ENCODE peak calls at places on chromosomes 2 and 18, in five cellular contexts. N is fibroblast of lung, C is SK-N-SH, M is tibial artery, E is PC-9. P is an unnamed sample.

GRCh38 chr2:41600460-41600859 is 447.4 kb upstream of the PKDCC start:
- DNase-seq in C (no peak), N (peak; percentile 25), E (no peak), M (no peak), P (no peak)

GRCh38 chr2:122514451-122514996 is 759.1 kb downstream of the TSN start:
- DNase-seq in E (no peak), M (no peak), C (no peak), N (peak; percentile 26), P (no peak)

GRCh38 chr2:47072018-47072691 is 83.0 kb downstream of the STPG4 start:
- DNase-seq in E (no peak), N (peak; percentile 90), C (peak; percentile 92), M (peak; percentile 96), P (peak; percentile 86)

GRCh38 chr2:221276601-221277000 is 295.5 kb downstream of the EPHA4 start:
- DNase-seq in C (no peak), E (no peak), N (no peak), M (no peak), P (no peak)

GRCh38 chr2:1874950-1875349 is 130.6 kb upstream of the PXDN start:
- DNase-seq in C (no peak), E (no peak), N (no peak), M (no peak), P (no peak)

GRCh38 chr2:232927793-232928563 is 57.9 kb downstream of the SNORC start:
- DNase-seq in N (no peak), E (peak; percentile 37), M (no peak), C (peak; percentile 84), P (peak; percentile 43)

GRCh38 chr2:2192385-2192957 is 138.6 kb downstream of the MYT1L start:
- DNase-seq in C (peak; percentile 66), M (no peak), E (no peak), N (no peak), P (no peak)

GRCh38 chr2:22521620-22522019 is 863.4 kb upstream of the KLHL29 start:
- DNase-seq in M (no peak), N (no peak), E (no peak), C (no peak), P (no peak)

GRCh38 chr2:16656784-16657391 is 8.7 kb downstream of the CYRIA start:
- DNase-seq in E (no peak), C (no peak), M (peak; percentile 77), N (no peak), P (peak; percentile 33)

GRCh38 chr2:239089884-239090283 is 242.0 kb downstream of the TWIST2 start:
- DNase-seq in E (no peak), M (no peak), N (no peak), C (no peak), P (no peak)

GRCh38 chr2:32168513-32168912 is 2.8 kb downstream of the SLC30A6 start:
- DNase-seq in N (no peak), M (no peak), E (no peak), C (no peak), P (no peak)

GRCh38 chr2:100821255-100821912 is 1.4 kb downstream of the NPAS2 start:
- DNase-seq in N (peak; percentile 59), E (no peak), C (no peak), M (no peak), P (no peak)

GRCh38 chr2:102736607-102737409 is 25.0 kb upstream of the TMEM182 start:
- DNase-seq in M (peak; percentile 85), C (peak; percentile 94), E (peak; percentile 80), N (peak; percentile 53), P (peak; percentile 94)

GRCh38 chr2:218332920-218333645 is 23.6 kb upstream of the CATIP start:
- DNase-seq in C (no peak), M (no peak), E (no peak), N (peak; percentile 11), P (no peak)

GRCh38 chr2:29295843-29296242 is 180.6 kb downstream of the CLIP4 start:
- DNase-seq in N (no peak), E (no peak), C (peak; percentile 54), M (peak; percentile 32), P (no peak)

GRCh38 chr18:36692331-36692730 is 136.5 kb downstream of the TPGS2 start:
- DNase-seq in E (no peak), C (peak; percentile 37), N (peak; percentile 44), M (no peak), P (no peak)

GRCh38 chr18:4016391-4017049 is 438.6 kb downstream of the DLGAP1 start:
- DNase-seq in N (no peak), M (no peak), E (no peak), C (no peak), P (no peak)

GRCh38 chr2:191206613-191207471 is 38.4 kb upstream of the MYO1B start:
- DNase-seq in E (no peak), C (no peak), N (no peak), M (no peak), P (no peak)

GRCh38 chr2:210965472-210965871 is 409.1 kb downstream of the CPS1 start:
- DNase-seq in E (no peak), C (no peak), M (no peak), N (no peak), P (no peak)

GRCh38 chr2:124911560-124911959 is 886.5 kb downstream of the CNTNAP5 start:
- DNase-seq in C (no peak), M (no peak), N (peak; percentile 33), E (no peak), P (no peak)

GRCh38 chr2:102841107-102841840 is 79.4 kb downstream of the TMEM182 start:
- DNase-seq in C (peak; percentile 55), N (peak; percentile 50), M (no peak), E (peak; percentile 17), P (peak; percentile 27)

GRCh38 chr2:193608451-193608850 is 1413.7 kb upstream of the TMEFF2 start:
- DNase-seq in N (no peak), M (no peak), C (no peak), E (no peak), P (no peak)

GRCh38 chr2:64565949-64566705 is 42.0 kb downstream of the AFTPH start:
- DNase-seq in C (peak; percentile 12), M (no peak), E (no peak), N (no peak), P (no peak)

GRCh38 chr2:4745596-4745995 is 946.6 kb upstream of the SOX11 start:
- DNase-seq in E (no peak), N (no peak), M (no peak), C (no peak), P (no peak)

GRCh38 chr18:46184296-46185080 is 80.3 kb downstream of the HAUS1 start:
- DNase-seq in N (no peak), E (no peak), M (no peak), C (no peak), P (no peak)

GRCh38 chr2:239146741-239147181 is 254.1 kb downstream of the HDAC4 start:
- DNase-seq in E (no peak), C (no peak), N (no peak), M (peak; percentile 62), P (peak; percentile 7)

GRCh38 chr18:49094979-49095632 is 144.3 kb upstream of the SMAD7 start:
- DNase-seq in N (peak; percentile 92), E (no peak), M (no peak), C (no peak), P (no peak)

GRCh38 chr18:28802546-28802945 is 625.6 kb upstream of the CDH2 start:
- DNase-seq in C (no peak), N (no peak), E (no peak), M (no peak), P (no peak)

GRCh38 chr2:229800997-229801754 is 86.8 kb upstream of the DNER start:
- DNase-seq in M (peak; percentile 72), C (peak; percentile 61), E (peak; percentile 35), N (peak; percentile 71), P (no peak)

GRCh38 chr2:110832740-110833139 is 100.4 kb downstream of the ACOXL start:
- DNase-seq in E (no peak), N (no peak), M (no peak), C (no peak), P (no peak)

GRCh38 chr2:54635554-54636152 is 87.8 kb upstream of the EML6 start:
- DNase-seq in C (no peak), M (no peak), E (no peak), N (no peak), P (no peak)

GRCh38 chr2:10658041-10658913 is 31.5 kb downstream of the NOL10 start:
- DNase-seq in N (peak; percentile 59), C (no peak), E (peak; percentile 58), M (no peak), P (no peak)

GRCh38 chr2:95379616-95379925 is 22.9 kb upstream of the FAHD2A start:
- DNase-seq in C (no peak), E (no peak), M (peak; percentile 50), N (no peak), P (no peak)

GRCh38 chr2:38750011-38750792 is 959 bp downstream of the SRSF7 start:
- DNase-seq in M (peak; percentile 83), C (peak; percentile 79), E (peak; percentile 52), N (peak; percentile 40), P (peak; percentile 75)

GRCh38 chr2:64342195-64343099 is 111.5 kb upstream of the LGALSL start:
- DNase-seq in M (no peak), N (no peak), C (no peak), E (no peak), P (no peak)

DNA sequence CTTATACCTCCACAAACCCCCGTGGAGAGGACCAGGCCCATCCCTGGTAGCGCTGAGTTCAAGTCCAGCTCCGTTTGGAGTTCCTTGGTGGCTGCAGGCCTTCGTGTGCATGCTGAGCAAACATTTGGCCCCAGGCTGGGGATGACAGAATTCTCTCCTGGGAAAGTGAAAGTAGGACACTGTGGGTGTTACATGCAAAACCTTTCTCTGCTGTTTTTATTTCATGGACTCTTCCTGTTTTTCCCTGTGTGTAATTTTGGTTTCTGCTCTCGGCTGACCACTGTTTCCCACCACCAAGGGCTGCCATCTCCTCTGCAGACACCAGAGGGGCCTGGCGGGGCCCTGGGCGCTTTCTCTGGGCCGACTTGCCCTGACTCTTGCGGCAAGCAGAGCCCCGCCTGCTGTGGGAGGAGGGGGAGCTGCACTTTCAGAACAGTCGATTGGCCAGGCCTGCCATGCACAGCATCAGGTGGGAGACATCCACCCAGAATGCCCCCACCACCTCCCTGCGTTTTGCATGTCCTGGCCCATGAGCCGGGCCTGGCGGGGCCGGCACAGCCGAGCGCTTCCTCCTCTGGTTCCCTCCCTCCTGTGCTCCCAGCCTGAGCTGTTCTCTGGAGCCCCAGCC is 102.4 kb downstream of the CABLES1 start:
- DNase-seq in N (peak; percentile 41), C (no peak), M (peak; percentile 83), E (no peak), P (peak; percentile 64)
- H3K9me3 ChIP-seq in N (no peaks in the 10 kb centered on the region), C (no peaks in the 10 kb centered on the region), M (no peaks in the 10 kb centered on the region), E (no peaks in the 10 kb centered on the region), P (no peaks in the 10 kb centered on the region)

DNA sequence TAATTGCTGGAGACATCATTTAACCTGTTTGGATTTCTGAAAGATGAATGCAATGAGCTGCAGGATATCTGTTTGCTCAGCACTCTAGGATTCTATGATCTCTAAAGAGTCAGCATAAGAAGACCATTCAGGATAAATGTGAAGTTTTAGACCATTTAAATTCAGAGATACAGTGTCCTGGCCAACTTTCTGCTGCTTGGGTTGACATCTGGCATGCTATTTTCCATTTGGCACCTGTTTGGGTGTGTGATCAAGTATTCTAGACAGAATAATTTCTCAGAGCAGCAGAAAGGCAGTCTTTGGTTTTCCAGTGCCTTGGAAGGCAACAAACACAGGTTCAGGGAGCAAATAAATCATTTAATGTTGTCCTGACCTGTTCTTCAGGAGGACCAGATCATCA is 144.8 kb upstream of the NDUFV2 start:
- DNase-seq in E (no peak), M (no peak), N (no peak), C (no peak), P (no peak)
- H3K9me3 ChIP-seq in E (peaks cover 4% of the 10 kb centered on the region), M (no peaks in the 10 kb centered on the region), N (no peaks in the 10 kb centered on the region), C (peaks cover 3% of the 10 kb centered on the region), P (no peaks in the 10 kb centered on the region)

GRCh38 chr18:35303610-35304009 is 13.6 kb upstream of the ZSCAN30 start:
- DNase-seq in E (no peak), N (no peak), M (no peak), C (no peak), P (no peak)
- H3K9me3 ChIP-seq in E (peaks cover 32% of the 10 kb centered on the region), N (peaks cover 4% of the 10 kb centered on the region), M (peaks cover 54% of the 10 kb centered on the region), C (peaks cover 34% of the 10 kb centered on the region), P (peaks cover 85% of the 10 kb centered on the region)

GRCh38 chr2:123894167-123894566 is 130.9 kb upstream of the CNTNAP5 start:
- DNase-seq in E (no peak), N (no peak), C (no peak), M (no peak), P (no peak)
- H3K9me3 ChIP-seq in E (no peaks in the 10 kb centered on the region), N (no peaks in the 10 kb centered on the region), C (no peaks in the 10 kb centered on the region), M (peaks cover 8% of the 10 kb centered on the region), P (peaks cover 42% of the 10 kb centered on the region)

P was measured in mucosa of descending colon.